ENCODE peak calls at places on chromosome 7, in four cellular contexts. K is GM23338, J is foreskin fibroblast, U is thyroid gland. A is an unnamed sample.
A peak's percentile ranks its signal among the peaks of the same experiment; 100 is the strongest.

GRCh38 chr7:116380030-116380429 is 119.5 kb upstream of the CAV2 start:
- DNase-seq in U (no peak), K (no peak), J (no peak), A (no peak)

GRCh38 chr7:55063633-55064032 is 44.8 kb downstream of the EGFR start:
- DNase-seq in K (no peak), J (no peak), U (no peak), A (no peak)

GRCh38 chr7:77378584-77378983 is 37.6 kb downstream of the GSAP start:
- DNase-seq in J (no peak), U (no peak), K (no peak), A (no peak)

GRCh38 chr7:79298145-79298760 is 155.2 kb downstream of the MAGI2 start:
- DNase-seq in J (peak; percentile 45), U (peak; percentile 18), K (peak; percentile 69), A (no peak)

GRCh38 chr7:75957021-75957736 is 37.2 kb downstream of the TMEM120A start:
- DNase-seq in J (no peak), U (peak; percentile 87), K (peak; percentile 78), A (no peak)

GRCh38 chr7:21616796-21617436 is 74.1 kb downstream of the DNAH11 start:
- DNase-seq in U (no peak), K (no peak), J (peak; percentile 24), A (no peak)

GRCh38 chr7:25478925-25479324 is 250.6 kb upstream of the NPVF start:
- DNase-seq in U (no peak), K (no peak), J (no peak), A (no peak)

GRCh38 chr7:137160236-137160635 is 183.3 kb downstream of the PTN start:
- DNase-seq in K (no peak), J (no peak), U (no peak), A (no peak)

GRCh38 chr7:4683884-4684565 is 1.9 kb downstream of the FOXK1 start:
- DNase-seq in K (no peak), U (peak; percentile 85), J (peak; percentile 74), A (no peak)

GRCh38 chr7:74025745-74026144 is 2.2 kb upstream of the ELN start:
- DNase-seq in U (no peak), K (no peak), J (no peak), A (peak; percentile 74)

GRCh38 chr7:86600506-86601290 is 43.0 kb upstream of the GRM3 start:
- DNase-seq in J (no peak), K (peak; percentile 30), U (no peak), A (no peak)

GRCh38 chr7:16421333-16422099 is at the start of gene CRPPA:
- DNase-seq in K (peak; percentile 60), U (peak; percentile 30), J (peak; percentile 41), A (no peak)

GRCh38 chr7:30732606-30733005 is 19.3 kb upstream of the INMT start:
- DNase-seq in K (no peak), U (no peak), J (no peak), A (no peak)

GRCh38 chr7:142496545-142496991 is 238.7 kb upstream of the PRSS58 start:
- DNase-seq in U (no peak), J (peak; percentile 29), K (peak; percentile 61), A (no peak)

GRCh38 chr7:70042533-70042932 is 444.3 kb downstream of the AUTS2 start:
- DNase-seq in U (no peak), K (no peak), J (peak; percentile 34), A (no peak)

GRCh38 chr7:75937958-75938786 is 23.2 kb downstream of the POR start:
- DNase-seq in U (peak; percentile 82), J (peak; percentile 97), K (no peak), A (peak; percentile 78)

GRCh38 chr7:95421847-95422444 is 12.9 kb downstream of the PON2 start:
- DNase-seq in J (no peak), U (no peak), K (no peak), A (no peak)

GRCh38 chr7:111082351-111082750 is 8.6 kb upstream of the LRRN3 start:
- DNase-seq in U (peak; percentile 12), K (no peak), J (peak; percentile 20), A (no peak)

GRCh38 chr7:2029211-2029905 is 203.4 kb downstream of the MAD1L1 start:
- DNase-seq in K (no peak), J (no peak), U (no peak), A (no peak)

GRCh38 chr7:131197920-131198610 is 129.6 kb upstream of the MKLN1 start:
- DNase-seq in U (no peak), J (peak; percentile 45), K (no peak), A (no peak)

GRCh38 chr7:156118246-156118645 is 306.0 kb upstream of the SHH start:
- DNase-seq in J (no peak), U (no peak), K (no peak), A (no peak)

GRCh38 chr7:145795132-145795531 is 321.5 kb upstream of the CNTNAP2 start:
- DNase-seq in U (no peak), K (no peak), J (no peak), A (no peak)

GRCh38 chr7:93620057-93620456 is 45.5 kb upstream of the CALCR start:
- DNase-seq in J (no peak), K (no peak), U (no peak), A (no peak)

GRCh38 chr7:459584-460373 is 59.9 kb downstream of the PDGFA start:
- DNase-seq in J (no peak), U (no peak), K (no peak), A (no peak)

GRCh38 chr7:16982640-16983103 is 100.9 kb upstream of the AGR3 start:
- DNase-seq in U (peak; percentile 30), K (peak; percentile 58), J (no peak), A (no peak)

GRCh38 chr7:155490697-155491628 is 33.0 kb downstream of the EN2 start:
- DNase-seq in J (no peak), U (peak; percentile 39), K (peak; percentile 90), A (no peak)

GRCh38 chr7:129669901-129670300 is 58.4 kb downstream of the NRF1 start:
- DNase-seq in U (no peak), K (no peak), J (no peak), A (no peak)

GRCh38 chr7:66138994-66139752 is 24.5 kb downstream of the CRCP start:
- DNase-seq in J (no peak), U (no peak), K (no peak), A (no peak)

GRCh38 chr7:93044147-93044810 is 73.5 kb downstream of the SAMD9 start:
- DNase-seq in K (peak; percentile 61), J (peak; percentile 74), U (no peak), A (no peak)

GRCh38 chr7:66627876-66628360 is 763 bp upstream of the KCTD7 start:
- DNase-seq in J (no peak), U (no peak), K (no peak), A (no peak)

GRCh38 chr7:33905389-33906032 is at the start of gene BMPER:
- DNase-seq in K (peak; percentile 89), U (peak; percentile 59), J (no peak), A (peak; percentile 73)

GRCh38 chr7:55118426-55118825 is 99.6 kb downstream of the EGFR start:
- DNase-seq in J (no peak), K (no peak), U (no peak), A (no peak)

GRCh38 chr7:4519819-4520520 is 162.1 kb upstream of the FOXK1 start:
- DNase-seq in U (no peak), J (no peak), K (peak; percentile 12), A (no peak)

GRCh38 chr7:24824400-24824799 is 67.1 kb upstream of the GSDME start:
- DNase-seq in J (no peak), K (no peak), U (no peak), A (no peak)

GRCh38 chr7:100942038-100942774 is 7.1 kb upstream of the MUC3A start:
- DNase-seq in U (no peak), J (peak; percentile 20), K (no peak), A (no peak)

GRCh38 chr7:157278791-157279678 is 57.8 kb upstream of the DNAJB6 start:
- DNase-seq in J (no peak), K (peak; percentile 68), U (peak; percentile 15), A (no peak)

GRCh38 chr7:67588631-67589030 is 592.0 kb downstream of the TYW1 start:
- DNase-seq in U (no peak), K (no peak), J (no peak), A (no peak)

GRCh38 chr7:130674456-130674855 is 5.9 kb upstream of the COPG2 start:
- DNase-seq in U (no peak), J (no peak), K (no peak), A (no peak)

DNA sequence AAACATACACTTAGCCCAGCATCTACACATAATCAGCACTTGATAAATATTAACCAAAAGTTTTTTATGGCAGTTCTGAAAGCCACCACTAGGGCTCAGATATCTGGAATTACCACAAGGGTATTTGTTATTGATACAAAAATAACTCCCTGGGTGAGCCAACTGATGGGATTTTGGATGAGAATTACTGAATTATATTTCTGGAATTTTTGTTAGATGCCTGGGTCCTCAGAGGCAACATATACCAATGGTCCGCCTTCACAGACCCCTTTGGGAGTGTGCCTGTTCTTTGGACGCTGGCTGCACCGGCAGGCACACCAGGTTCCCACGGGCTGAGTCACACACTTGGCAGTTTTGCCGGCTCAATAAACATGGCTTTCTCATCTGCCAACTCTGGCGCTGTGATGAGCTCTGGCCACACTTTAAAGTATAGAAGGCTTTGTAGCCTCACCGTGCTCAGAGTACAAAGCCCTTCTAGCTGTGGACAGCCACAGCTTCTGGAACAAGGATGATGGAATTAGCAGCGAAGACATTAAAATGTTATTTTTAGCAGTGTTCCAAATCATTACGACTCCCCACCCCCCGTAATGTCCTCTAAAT is 24.5 kb upstream of the EEPD1 start:
- DNase-seq in K (peak; percentile 59), J (peak; percentile 84), U (peak; percentile 83), A (peak; percentile 90)
- TF ChIP-seq CTCF in K (no peak), J (peak; percentile 48), U (peak; percentile 45), A (peak; percentile 88)

DNA sequence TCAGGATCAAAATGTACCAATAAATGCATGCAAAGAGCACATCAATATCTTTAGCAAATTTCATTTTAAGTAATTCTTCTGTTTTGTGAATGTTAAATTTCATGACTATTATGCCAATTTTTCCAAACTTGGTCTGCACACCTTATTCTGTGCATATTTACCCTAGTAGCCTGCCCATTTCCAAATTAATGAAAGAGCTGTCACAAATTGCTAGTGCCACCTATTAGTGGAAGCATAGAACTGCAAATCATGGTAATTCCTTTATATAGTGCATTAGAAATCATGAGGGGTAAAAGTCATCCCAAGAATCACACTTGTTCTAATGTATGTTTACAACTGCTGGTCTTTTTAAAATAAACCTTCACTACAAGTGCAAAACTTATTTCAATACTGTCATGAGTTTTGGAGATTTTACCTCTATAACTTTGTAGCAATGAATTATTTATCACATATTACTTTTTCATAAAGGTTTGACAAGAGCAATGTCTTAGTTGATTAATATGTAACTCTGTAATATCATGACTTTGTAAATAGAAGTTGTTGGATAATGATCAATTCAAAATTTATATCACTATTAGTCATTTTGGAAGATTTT is 5.7 kb downstream of the SEMA3A start:
- DNase-seq in K (no peak), J (no peak), U (no peak), A (no peak)
- TF ChIP-seq CTCF in K (peak; percentile 61), J (peak; percentile 47), U (no peak), A (no peak)

GRCh38 chr7:158494162-158494586 is 93.4 kb downstream of the PTPRN2 start:
- DNase-seq in K (no peak), U (no peak), J (no peak), A (no peak)

GRCh38 chr7:158497627-158498026 is 90.0 kb downstream of the PTPRN2 start:
- DNase-seq in J (no peak), K (no peak), U (peak; percentile 9), A (no peak)

GRCh38 chr7:158494643-158495042 is 93.0 kb downstream of the PTPRN2 start:
- DNase-seq in J (no peak), K (no peak), U (no peak), A (no peak)

GRCh38 chr7:158495256-158495655 is 92.4 kb downstream of the PTPRN2 start:
- DNase-seq in K (peak; percentile 53), J (no peak), U (no peak), A (no peak)

GRCh38 chr7:158495780-158496179 is 91.8 kb downstream of the PTPRN2 start:
- DNase-seq in K (peak; percentile 67), U (no peak), J (no peak), A (no peak)
- TF ChIP-seq CTCF in K (peak; percentile 71), U (no peak), J (no peak), A (no peak)

GRCh38 chr7:150368098-150368883 is at the start of gene REPIN1:
- DNase-seq in J (peak; percentile 83), K (peak; percentile 84), U (peak; percentile 95), A (peak; percentile 95)
- TF ChIP-seq CTCF in J (no peak), K (no peak), U (no peak), A (no peak)

A was measured in coronary artery.